ENCODE peak calls at places on chromosomes 11 and 22, in eight cellular contexts. D is cardiac fibroblast; S is HFF-Myc; G is brain pericyte; O is adipocyte; N is CD4-positive, alpha-beta memory T cell; I is GM23248; L is COR-L47. W is an unnamed sample.

GRCh38 chr11:72584293-72584921 is 89.8 kb downstream of the PDE2A start:
- DNase-seq in S (no peak), N (peak), I (peak), L (no peak), D (peak), O (peak), G (no peak), W (no peak)

GRCh38 chr22:24985824-24986214 is 33.3 kb downstream of the KIAA1671 start:
- DNase-seq in O (no peak), N (no peak), G (no peak), I (peak), L (no peak), S (no peak), D (peak), W (no peak)

GRCh38 chr11:92751594-92751993 is 217.9 kb upstream of the MTNR1B start:
- DNase-seq in N (no peak), D (no peak), G (no peak), S (peak), O (no peak), I (no peak), L (no peak), W (peak)

GRCh38 chr11:134488913-134489312 is 76.9 kb upstream of the B3GAT1 start:
- DNase-seq in N (no peak), I (no peak), L (no peak), G (no peak), O (no peak), D (no peak), S (no peak), W (no peak)

GRCh38 chr11:74338963-74339362 is 27.5 kb upstream of the P4HA3 start:
- DNase-seq in N (no peak), L (no peak), D (no peak), O (no peak), G (no peak), I (no peak), S (no peak), W (no peak)

GRCh38 chr11:27786331-27786730 is 86.1 kb upstream of the BDNF start:
- DNase-seq in L (no peak), N (no peak), G (no peak), I (peak), S (no peak), D (no peak), O (no peak), W (no peak)

GRCh38 chr11:128985880-128986279 is 43.2 kb upstream of the TP53AIP1 start:
- DNase-seq in G (no peak), I (no peak), O (no peak), N (no peak), D (no peak), S (no peak), L (no peak), W (no peak)

GRCh38 chr11:75725552-75726320 is 8.1 kb downstream of the MOGAT2 start:
- DNase-seq in S (no peak), D (no peak), N (no peak), G (no peak), O (no peak), L (no peak), I (no peak), W (no peak)

GRCh38 chr11:9462806-9463537 is 2.2 kb downstream of the ZNF143 start:
- DNase-seq in D (no peak), N (no peak), G (no peak), O (no peak), I (no peak), L (no peak), S (no peak), W (no peak)

GRCh38 chr11:117950320-117950719 is 21.1 kb upstream of the TMPRSS13 start:
- DNase-seq in O (peak), L (no peak), D (no peak), G (no peak), I (peak), S (no peak), N (peak), W (no peak)

GRCh38 chr11:95831198-95831883 is 41.0 kb downstream of the CEP57 start:
- DNase-seq in L (no peak), G (no peak), O (peak), D (peak), S (peak), N (no peak), I (peak), W (no peak)

GRCh38 chr11:29282088-29282487 is 734.7 kb downstream of the KCNA4 start:
- DNase-seq in S (peak), G (peak), N (no peak), O (peak), D (peak), I (peak), L (no peak), W (peak)

GRCh38 chr11:118910309-118911112 is 15.2 kb downstream of the BCL9L start:
- DNase-seq in I (peak), G (no peak), O (peak), N (peak), D (peak), S (no peak), L (no peak), W (no peak)

GRCh38 chr11:86162257-86162656 is 82.3 kb upstream of the EED start:
- DNase-seq in N (no peak), I (peak), G (no peak), O (peak), L (no peak), S (peak), D (peak), W (no peak)

GRCh38 chr22:23715811-23716355 is 25.1 kb downstream of the RGL4 start:
- DNase-seq in D (peak), G (no peak), L (no peak), I (no peak), O (no peak), N (no peak), S (no peak), W (no peak)

GRCh38 chr11:36095716-36096115 is 151.9 kb downstream of the LDLRAD3 start:
- DNase-seq in L (no peak), I (no peak), N (no peak), G (no peak), D (peak), S (no peak), O (no peak), W (no peak)

GRCh38 chr11:13434247-13435205 is 28.5 kb downstream of the BTBD10 start:
- DNase-seq in L (no peak), S (no peak), O (no peak), I (no peak), N (no peak), D (no peak), G (no peak), W (no peak)

GRCh38 chr11:129881570-129882170 is 13.7 kb downstream of the NFRKB start:
- DNase-seq in N (peak), I (peak), D (peak), S (no peak), G (no peak), L (peak), O (peak), W (no peak)

GRCh38 chr22:27482414-27482813 is 319.1 kb downstream of the MN1 start:
- DNase-seq in D (no peak), L (no peak), I (no peak), N (no peak), S (no peak), O (no peak), G (no peak), W (no peak)

GRCh38 chr22:17483670-17484372 is 79.5 kb upstream of the SLC25A18 start:
- DNase-seq in S (no peak), I (no peak), O (no peak), D (no peak), G (no peak), N (no peak), L (no peak), W (no peak)

GRCh38 chr22:49958961-49959781 is 1.4 kb upstream of the PIM3 start:
- DNase-seq in G (no peak), N (no peak), I (no peak), L (no peak), O (no peak), S (no peak), D (no peak), W (no peak)

GRCh38 chr11:2770556-2771301 is 70.9 kb upstream of the KCNQ1OT1 start:
- DNase-seq in I (no peak), G (no peak), N (no peak), D (no peak), S (no peak), O (no peak), L (no peak), W (no peak)

GRCh38 chr11:2752923-2753322 is 53.1 kb upstream of the KCNQ1OT1 start:
- DNase-seq in G (no peak), S (no peak), L (no peak), N (no peak), I (no peak), D (no peak), O (no peak), W (no peak)

GRCh38 chr22:24026056-24026455 is 15.0 kb downstream of the CABIN1 start:
- DNase-seq in O (no peak), G (no peak), L (no peak), I (no peak), S (no peak), N (no peak), D (no peak), W (no peak)

GRCh38 chr22:46436595-46437163 is 100.7 kb downstream of the CELSR1 start:
- DNase-seq in S (no peak), I (peak), D (no peak), L (no peak), O (no peak), N (no peak), G (no peak), W (no peak)

GRCh38 chr11:68565768-68566167 is 105.2 kb downstream of the PPP6R3 start:
- DNase-seq in L (no peak), S (no peak), D (no peak), N (no peak), O (no peak), I (no peak), G (no peak), W (no peak)

GRCh38 chr11:30724274-30724673 is 138.1 kb upstream of the MPPED2 start:
- DNase-seq in L (no peak), G (no peak), S (no peak), D (no peak), N (no peak), O (no peak), I (no peak), W (no peak)

GRCh38 chr22:36562261-36562835 is 33.4 kb upstream of the EIF3D start:
- DNase-seq in I (peak), S (no peak), O (no peak), N (no peak), G (no peak), D (peak), L (no peak), W (no peak)

W was measured in NCI-H446.